ENCODE peak calls at places on chromosomes 7 and 10, in four cellular contexts. One of them, this sample, is unnamed.

GRCh38 chr10:49597426-49598163 is 12.5 kb upstream of the SLC18A3 start:
- DNase-seq in astrocyte of the cerebellum: no peak
- DNase-seq in heart right ventricle: no peak
- DNase-seq in AG09309: no peak
- DNase-seq in this sample: no peak

GRCh38 chr7:108525327-108525984 is 479 bp downstream of the PNPLA8 start:
- DNase-seq in astrocyte of the cerebellum: peak
- DNase-seq in heart right ventricle: no peak
- DNase-seq in AG09309: peak
- DNase-seq in this sample: no peak

GRCh38 chr7:13563257-13563656 is 426.2 kb downstream of the ETV1 start:
- DNase-seq in astrocyte of the cerebellum: no peak
- DNase-seq in heart right ventricle: no peak
- DNase-seq in AG09309: no peak
- DNase-seq in this sample: no peak

GRCh38 chr7:46207931-46208634 is 287.0 kb upstream of the IGFBP3 start:
- DNase-seq in astrocyte of the cerebellum: no peak
- DNase-seq in heart right ventricle: no peak
- DNase-seq in AG09309: no peak
- DNase-seq in this sample: no peak

GRCh38 chr7:136654406-136654805 is 214.0 kb upstream of the CHRM2 start:
- DNase-seq in astrocyte of the cerebellum: no peak
- DNase-seq in heart right ventricle: no peak
- DNase-seq in AG09309: no peak
- DNase-seq in this sample: no peak

GRCh38 chr10:53744176-53744575 is 971.6 kb upstream of the MBL2 start:
- DNase-seq in astrocyte of the cerebellum: no peak
- DNase-seq in heart right ventricle: no peak
- DNase-seq in AG09309: no peak
- DNase-seq in this sample: no peak

GRCh38 chr7:108001759-108002725 is 919 bp downstream of the LAMB1 start:
- DNase-seq in astrocyte of the cerebellum: no peak
- DNase-seq in heart right ventricle: no peak
- DNase-seq in AG09309: peak
- DNase-seq in this sample: no peak

GRCh38 chr10:786666-787512 is 97.4 kb upstream of the DIP2C start:
- DNase-seq in astrocyte of the cerebellum: no peak
- DNase-seq in heart right ventricle: no peak
- DNase-seq in AG09309: no peak
- DNase-seq in this sample: no peak

GRCh38 chr7:148458263-148458662 is 132.3 kb upstream of the C7orf33 start:
- DNase-seq in astrocyte of the cerebellum: no peak
- DNase-seq in heart right ventricle: no peak
- DNase-seq in AG09309: no peak
- DNase-seq in this sample: no peak

GRCh38 chr10:44016589-44017482 is 368.1 kb downstream of the CXCL12 start:
- DNase-seq in astrocyte of the cerebellum: no peak
- DNase-seq in heart right ventricle: no peak
- DNase-seq in AG09309: no peak
- DNase-seq in this sample: no peak

GRCh38 chr7:130959743-130960207 is 225.8 kb upstream of the KLF14 start:
- DNase-seq in astrocyte of the cerebellum: peak
- DNase-seq in heart right ventricle: no peak
- DNase-seq in AG09309: peak
- DNase-seq in this sample: peak

GRCh38 chr10:96413151-96413787 is 54.5 kb upstream of the OPALIN start:
- DNase-seq in astrocyte of the cerebellum: no peak
- DNase-seq in heart right ventricle: peak
- DNase-seq in AG09309: no peak
- DNase-seq in this sample: no peak

GRCh38 chr7:146654048-146654447 is 537.4 kb downstream of the CNTNAP2 start:
- DNase-seq in astrocyte of the cerebellum: peak
- DNase-seq in heart right ventricle: no peak
- DNase-seq in AG09309: no peak
- DNase-seq in this sample: no peak

GRCh38 chr7:150941983-150942590 is 36.0 kb downstream of the KCNH2 start:
- DNase-seq in astrocyte of the cerebellum: no peak
- DNase-seq in heart right ventricle: peak
- DNase-seq in AG09309: no peak
- DNase-seq in this sample: no peak

GRCh38 chr10:103739039-103739764 is 116.2 kb downstream of the SH3PXD2A start:
- DNase-seq in astrocyte of the cerebellum: peak
- DNase-seq in heart right ventricle: peak
- DNase-seq in AG09309: peak
- DNase-seq in this sample: peak

GRCh38 chr10:124573726-124574455 is 112.3 kb downstream of the LHPP start:
- DNase-seq in astrocyte of the cerebellum: no peak
- DNase-seq in heart right ventricle: no peak
- DNase-seq in AG09309: no peak
- DNase-seq in this sample: no peak

GRCh38 chr7:10588084-10588483 is 385.6 kb upstream of the PHF14 start:
- DNase-seq in astrocyte of the cerebellum: no peak
- DNase-seq in heart right ventricle: no peak
- DNase-seq in AG09309: no peak
- DNase-seq in this sample: no peak

GRCh38 chr7:11413901-11414300 is 418.1 kb downstream of the THSD7A start:
- DNase-seq in astrocyte of the cerebellum: no peak
- DNase-seq in heart right ventricle: no peak
- DNase-seq in AG09309: no peak
- DNase-seq in this sample: no peak

GRCh38 chr7:75689246-75690099 is 49.3 kb downstream of the HIP1 start:
- DNase-seq in astrocyte of the cerebellum: no peak
- DNase-seq in heart right ventricle: no peak
- DNase-seq in AG09309: no peak
- DNase-seq in this sample: no peak

DNA sequence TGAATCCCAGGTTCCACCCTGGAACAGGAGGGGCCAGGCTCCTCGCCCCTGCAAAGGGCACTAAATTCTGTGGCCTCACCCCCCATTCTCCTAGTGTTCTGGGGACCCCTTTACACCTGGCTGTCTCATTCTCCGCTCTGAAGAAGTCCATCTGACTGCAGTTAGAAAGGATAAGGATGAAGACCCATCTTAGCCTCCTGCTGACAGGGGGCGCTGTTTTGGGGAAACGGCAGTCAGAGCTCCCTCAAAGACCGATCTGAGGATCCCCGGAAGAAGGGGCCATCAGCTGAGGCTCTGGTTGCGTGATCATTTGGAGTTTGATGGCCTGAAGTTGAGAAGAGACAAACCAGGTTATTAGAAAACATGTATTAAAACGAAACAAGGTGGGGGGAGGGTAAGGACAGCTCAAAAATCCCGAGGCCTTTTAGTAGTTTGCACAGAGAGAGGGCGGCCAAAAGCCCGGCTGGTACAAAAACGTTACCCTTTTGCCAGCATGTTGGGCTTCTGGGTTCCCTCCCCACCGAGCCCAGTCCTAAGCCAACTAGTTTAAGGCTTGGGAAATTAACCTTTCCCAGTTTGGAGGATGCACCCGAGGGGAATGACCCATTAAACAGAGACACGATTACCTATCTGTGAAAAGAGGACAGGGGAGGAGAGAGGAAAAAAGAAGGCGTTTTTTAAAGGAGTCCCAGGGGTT is 102.8 kb downstream of the CHN2 start:
- DNase-seq in astrocyte of the cerebellum: no peak
- DNase-seq in heart right ventricle: no peak
- DNase-seq in AG09309: no peak
- DNase-seq in this sample: no peak
- TF ChIP-seq CTCF in astrocyte of the cerebellum: no peak
- TF ChIP-seq CTCF in heart right ventricle: no peak
- TF ChIP-seq CTCF in AG09309: peak
- TF ChIP-seq CTCF in this sample: peak

GRCh38 chr10:92755725-92756124 is 66.0 kb downstream of the HHEX start:
- DNase-seq in astrocyte of the cerebellum: no peak
- DNase-seq in heart right ventricle: no peak
- DNase-seq in AG09309: no peak
- DNase-seq in this sample: no peak

GRCh38 chr10:92756233-92757065 is 66.7 kb downstream of the HHEX start:
- DNase-seq in astrocyte of the cerebellum: no peak
- DNase-seq in heart right ventricle: peak
- DNase-seq in AG09309: no peak
- DNase-seq in this sample: no peak

GRCh38 chr10:92758594-92758993 is 68.8 kb downstream of the HHEX start:
- DNase-seq in astrocyte of the cerebellum: no peak
- DNase-seq in heart right ventricle: no peak
- DNase-seq in AG09309: no peak
- DNase-seq in this sample: no peak

GRCh38 chr10:92757720-92758119 is 68.0 kb downstream of the HHEX start:
- DNase-seq in astrocyte of the cerebellum: no peak
- DNase-seq in heart right ventricle: no peak
- DNase-seq in AG09309: no peak
- DNase-seq in this sample: no peak

DNA sequence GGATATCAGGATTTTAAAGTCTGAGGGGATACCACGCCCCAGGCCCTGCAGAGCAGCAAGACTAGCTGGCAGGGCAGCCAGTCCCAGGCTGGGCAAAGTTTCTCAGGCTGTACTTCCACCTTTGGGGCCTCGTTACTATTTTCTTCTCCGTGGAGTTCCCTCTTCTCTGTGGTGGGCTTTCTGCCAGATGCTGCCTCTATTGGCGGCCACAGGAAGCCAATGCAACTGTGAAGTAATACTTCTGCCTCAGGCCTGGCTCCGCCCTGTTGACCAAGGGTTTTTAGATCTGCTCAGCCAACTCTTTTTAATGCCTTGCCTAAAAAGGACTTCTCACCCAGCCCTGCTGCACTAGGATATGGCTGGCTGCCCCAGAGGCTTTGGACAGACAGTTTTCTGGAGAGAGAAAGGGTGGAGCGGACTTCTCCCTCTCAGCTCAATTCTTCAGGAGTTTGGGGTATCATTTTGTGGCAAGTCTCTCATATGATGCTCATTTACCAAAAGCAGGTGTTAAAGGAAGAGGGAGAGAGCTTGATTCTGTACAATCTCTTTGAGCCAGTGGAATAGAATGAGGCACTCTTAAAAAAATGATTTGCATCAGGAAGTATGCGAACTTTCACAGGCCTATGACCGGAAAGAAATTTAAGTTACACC is 67.4 kb downstream of the HHEX start:
- DNase-seq in astrocyte of the cerebellum: peak
- DNase-seq in heart right ventricle: peak
- DNase-seq in AG09309: peak
- DNase-seq in this sample: peak
- H3K4me3 ChIP-seq in astrocyte of the cerebellum: no peak
- H3K4me3 ChIP-seq in heart right ventricle: no peak
- H3K4me3 ChIP-seq in AG09309: no peak
- H3K4me3 ChIP-seq in this sample: no peak

DNA sequence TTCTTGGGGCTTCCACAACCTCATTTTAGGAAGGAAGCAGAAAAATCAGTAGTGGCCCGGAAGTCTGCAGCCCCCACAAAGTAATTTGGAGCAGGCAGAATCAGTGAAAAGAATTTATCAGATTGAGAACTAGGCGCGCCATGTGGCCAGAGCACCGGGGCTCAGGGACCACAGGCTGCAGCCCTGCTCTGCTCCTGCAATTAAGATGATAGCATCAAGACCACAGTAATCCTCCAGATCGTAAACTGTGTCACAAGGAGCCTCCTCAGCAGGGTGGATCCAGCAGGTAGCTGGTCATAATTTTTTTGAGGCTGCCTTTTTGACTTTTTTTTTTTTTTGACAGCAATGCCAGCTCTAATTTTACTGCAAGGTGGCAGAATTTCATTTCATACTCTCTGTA is 209.0 kb upstream of the ZMIZ1 start:
- DNase-seq in astrocyte of the cerebellum: no peak
- DNase-seq in heart right ventricle: no peak
- DNase-seq in AG09309: no peak
- DNase-seq in this sample: no peak
- TF ChIP-seq CTCF in astrocyte of the cerebellum: no peak
- TF ChIP-seq CTCF in heart right ventricle: no peak
- TF ChIP-seq CTCF in AG09309: no peak
- TF ChIP-seq CTCF in this sample: no peak

GRCh38 chr10:102396251-102396650 is 746 bp downstream of the NFKB2 start:
- DNase-seq in astrocyte of the cerebellum: no peak
- DNase-seq in heart right ventricle: no peak
- DNase-seq in AG09309: no peak
- DNase-seq in this sample: no peak

GRCh38 chr10:102398172-102399020 is 2.9 kb downstream of the NFKB2 start:
- DNase-seq in astrocyte of the cerebellum: no peak
- DNase-seq in heart right ventricle: no peak
- DNase-seq in AG09309: no peak
- DNase-seq in this sample: no peak

GRCh38 chr10:102397222-102398171 is 2.0 kb downstream of the NFKB2 start:
- DNase-seq in astrocyte of the cerebellum: no peak
- DNase-seq in heart right ventricle: no peak
- DNase-seq in AG09309: no peak
- DNase-seq in this sample: no peak

GRCh38 chr10:102395677-102396197 is at the start of gene NFKB2:
- DNase-seq in astrocyte of the cerebellum: no peak
- DNase-seq in heart right ventricle: no peak
- DNase-seq in AG09309: no peak
- DNase-seq in this sample: peak

DNA sequence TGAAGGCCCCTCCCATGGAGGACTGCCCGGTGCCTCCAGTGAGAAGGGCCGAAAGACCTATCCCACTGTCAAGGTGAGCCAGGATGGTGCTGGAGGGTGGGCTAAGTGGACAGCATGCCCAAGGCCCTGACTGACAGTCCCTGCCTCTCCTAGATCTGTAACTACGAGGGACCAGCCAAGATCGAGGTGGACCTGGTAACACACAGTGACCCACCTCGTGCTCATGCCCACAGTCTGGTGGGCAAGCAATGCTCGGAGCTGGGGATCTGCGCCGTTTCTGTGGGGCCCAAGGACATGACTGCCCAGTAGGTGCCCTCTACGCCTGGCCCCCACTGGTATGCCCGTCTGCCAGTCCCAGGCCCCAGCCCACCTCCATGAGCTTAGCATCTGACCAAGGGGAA is 1.2 kb downstream of the NFKB2 start:
- DNase-seq in astrocyte of the cerebellum: no peak
- DNase-seq in heart right ventricle: no peak
- DNase-seq in AG09309: no peak
- DNase-seq in this sample: no peak
- H3K4me3 ChIP-seq in astrocyte of the cerebellum: no peak
- H3K4me3 ChIP-seq in heart right ventricle: peak
- H3K4me3 ChIP-seq in AG09309: peak
- H3K4me3 ChIP-seq in this sample: peak

GRCh38 chr10:13056461-13057077 is 43.4 kb upstream of the OPTN start:
- DNase-seq in astrocyte of the cerebellum: no peak
- DNase-seq in heart right ventricle: no peak
- DNase-seq in AG09309: no peak
- DNase-seq in this sample: no peak
- TF ChIP-seq CTCF in astrocyte of the cerebellum: peak
- TF ChIP-seq CTCF in heart right ventricle: peak
- TF ChIP-seq CTCF in AG09309: peak
- TF ChIP-seq CTCF in this sample: peak

GRCh38 chr10:88989423-88989822 is 1.2 kb upstream of the FAS start:
- DNase-seq in astrocyte of the cerebellum: no peak
- DNase-seq in heart right ventricle: no peak
- DNase-seq in AG09309: no peak
- DNase-seq in this sample: no peak
- H3K4me3 ChIP-seq in astrocyte of the cerebellum: peak
- H3K4me3 ChIP-seq in heart right ventricle: peak
- H3K4me3 ChIP-seq in AG09309: peak
- H3K4me3 ChIP-seq in this sample: peak

This sample was measured in HFF-Myc.